ENCODE peak calls at places on chromosomes 16 and 17, in five cellular contexts. W is mesenchymal stem cell, I is neuronal stem cell, T is H1, U is trophoblast cell. D is an unnamed sample.
A peak's percentile ranks its signal among the peaks of the same experiment; 100 is the strongest.

GRCh38 chr16:51641191-51641765 is 490.2 kb upstream of the SALL1 start:
- DNase-seq in W (peak; percentile 2), I (no peak), T (no peak), U (no peak), D (no peak)

GRCh38 chr17:77453613-77454559 is 313.1 kb downstream of the SEC14L1 start:
- DNase-seq in W (no peak), I (no peak), T (no peak), U (no peak), D (no peak)

GRCh38 chr16:46765050-46765449 is 16.9 kb upstream of the MYLK3 start:
- DNase-seq in W (peak; percentile 42), I (no peak), T (no peak), U (no peak), D (no peak)

GRCh38 chr17:12342609-12343248 is 322.1 kb downstream of the MAP2K4 start:
- DNase-seq in W (no peak), I (peak; percentile 4), T (peak; percentile 36), U (peak; percentile 27), D (peak; percentile 82)

GRCh38 chr17:56499799-56500388 is 93.6 kb upstream of the NOG start:
- DNase-seq in W (peak; percentile 39), I (no peak), T (no peak), U (peak; percentile 59), D (no peak)

GRCh38 chr17:80285237-80285920 is 24.7 kb downstream of the RNF213 start:
- DNase-seq in W (no peak), I (no peak), T (no peak), U (peak; percentile 70), D (no peak)

GRCh38 chr17:64183815-64184397 is 54.0 kb upstream of the ERN1 start:
- DNase-seq in W (peak; percentile 44), I (no peak), T (no peak), U (no peak), D (no peak)

GRCh38 chr17:67108411-67108810 is 64.1 kb downstream of the CACNG1 start:
- DNase-seq in W (no peak), I (no peak), T (no peak), U (no peak), D (no peak)

GRCh38 chr17:43591750-43592562 is 45.8 kb upstream of the ETV4 start:
- DNase-seq in W (peak; percentile 66), I (no peak), T (no peak), U (no peak), D (no peak)

GRCh38 chr17:35167046-35167445 is 19.4 kb downstream of the UNC45B start:
- DNase-seq in W (no peak), I (no peak), T (no peak), U (peak; percentile 91), D (no peak)

GRCh38 chr17:45428050-45428953 is 4.4 kb downstream of the ARHGAP27 start:
- DNase-seq in W (peak; percentile 62), I (no peak), T (no peak), U (peak; percentile 63), D (peak; percentile 95)

GRCh38 chr17:16584273-16584995 is 15.4 kb upstream of the ZNF287 start:
- DNase-seq in W (peak; percentile 84), I (peak; percentile 78), T (peak; percentile 60), U (peak; percentile 94), D (peak; percentile 96)

GRCh38 chr17:6755281-6755680 is 565 bp upstream of the XAF1 start:
- DNase-seq in W (peak; percentile 19), I (no peak), T (no peak), U (no peak), D (no peak)

GRCh38 chr17:35972066-35972465 is 9.2 kb downstream of the CCL16 start:
- DNase-seq in W (no peak), I (no peak), T (no peak), U (no peak), D (no peak)

GRCh38 chr16:3049921-3050481 is 3.6 kb downstream of the MMP25 start:
- DNase-seq in W (no peak), I (no peak), T (no peak), U (no peak), D (no peak)

GRCh38 chr17:6070895-6071511 is 824 bp downstream of the WSCD1 start:
- DNase-seq in W (peak; percentile 27), I (no peak), T (no peak), U (no peak), D (no peak)

GRCh38 chr17:50586421-50587247 is 26.1 kb downstream of the CACNA1G start:
- DNase-seq in W (no peak), I (no peak), T (no peak), U (no peak), D (no peak)

GRCh38 chr17:27609606-27610303 is 21.2 kb upstream of the LGALS9 start:
- DNase-seq in W (peak; percentile 33), I (no peak), T (no peak), U (no peak), D (peak; percentile 72)

GRCh38 chr16:31441956-31442355 is 633 bp downstream of the ZNF843 start:
- DNase-seq in W (no peak), I (no peak), T (no peak), U (no peak), D (peak; percentile 31)

DNA sequence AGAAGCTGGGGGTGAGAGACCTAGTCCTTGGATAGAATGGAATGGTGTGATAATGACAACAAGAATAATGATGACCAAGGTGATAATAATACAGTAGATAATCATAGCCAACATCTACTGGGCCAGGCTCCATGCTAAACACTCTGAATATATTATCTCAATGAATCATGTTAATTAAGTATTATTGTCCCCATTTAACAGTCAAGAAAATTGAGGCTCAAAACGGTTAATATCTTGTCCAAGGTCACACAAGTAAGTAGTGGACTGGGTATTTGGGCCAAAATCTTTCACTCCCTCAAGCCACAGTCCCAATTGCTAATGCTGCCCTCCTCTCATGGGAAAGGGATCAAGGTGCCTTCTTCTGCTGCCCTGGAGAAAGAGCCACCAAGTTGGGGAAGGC is 3.9 kb upstream of the KRT19 start:
- DNase-seq in W (no peak), I (no peak), T (no peak), U (no peak), D (no peak)
- H3K4me1 ChIP-seq in W (peaks cover 38% of the 10 kb centered on the region), I (no peaks in the 10 kb centered on the region), T (peaks cover 6% of the 10 kb centered on the region), U (peaks cover 47% of the 10 kb centered on the region), D (peaks cover 2% of the 10 kb centered on the region)

DNA sequence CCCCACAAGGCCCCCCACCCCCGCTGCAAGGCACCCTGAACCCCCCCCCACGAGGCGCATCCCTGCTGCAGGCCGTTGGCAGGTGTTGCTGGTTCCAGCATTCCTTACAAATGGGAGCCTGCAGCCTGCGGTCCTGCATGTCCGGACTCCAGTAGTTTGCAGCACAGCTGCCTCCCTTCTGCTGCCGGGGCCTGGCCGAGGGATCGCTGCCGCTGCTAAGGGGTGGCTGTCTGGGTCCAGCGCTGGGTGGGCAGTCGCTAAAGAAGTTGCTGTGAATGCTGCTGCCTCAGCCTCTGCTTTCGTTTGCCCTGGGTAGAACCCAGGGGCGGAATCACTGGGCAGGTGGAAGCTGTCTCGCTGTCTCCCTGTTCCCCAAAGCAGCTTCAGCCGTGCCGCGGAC is 11.8 kb downstream of the UTS2R start:
- DNase-seq in W (no peak), I (no peak), T (no peak), U (no peak), D (no peak)
- H2BK12ac ChIP-seq in W (no peak overlapping the region), I (peak overlapping the region; percentile 3), T (no peak overlapping the region), U (no peak overlapping the region), D (no peak overlapping the region)

GRCh38 chr17:9875441-9875840 is 29.6 kb downstream of the RCVRN start:
- DNase-seq in W (peak; percentile 54), I (no peak), T (peak; percentile 5), U (no peak), D (peak; percentile 38)
- H3K9ac ChIP-seq in W (no peak overlapping the region), I (no peak overlapping the region), T (no peak overlapping the region), U (no peak overlapping the region), D (no peak overlapping the region)

DNA sequence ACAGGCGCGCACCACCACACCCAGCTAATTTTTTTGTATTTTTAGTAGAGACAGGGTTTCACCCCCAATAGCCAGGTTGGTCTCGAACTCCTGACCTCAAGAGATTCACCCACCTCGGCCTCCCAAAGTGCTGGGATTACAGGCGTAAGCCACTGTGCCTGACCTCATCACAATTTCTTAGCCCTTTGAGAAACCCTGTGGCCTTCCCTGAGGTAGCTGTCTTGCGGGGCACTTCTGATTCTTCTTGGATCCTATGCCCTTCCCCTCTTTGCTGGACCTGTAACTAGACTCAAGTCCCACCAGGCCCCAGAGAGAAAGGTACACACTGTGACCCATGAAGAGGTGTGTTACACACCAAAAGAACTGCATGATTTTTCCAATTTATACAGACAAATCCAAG is 13.5 kb upstream of the CETP start:
- DNase-seq in W (no peak), I (no peak), T (no peak), U (no peak), D (no peak)
- H3K4me1 ChIP-seq in W (peaks cover 13% of the 10 kb centered on the region), I (no peaks in the 10 kb centered on the region), T (no peaks in the 10 kb centered on the region), U (no peaks in the 10 kb centered on the region), D (no peaks in the 10 kb centered on the region)

GRCh38 chr16:66508261-66508913 is 41.5 kb downstream of the TK2 start:
- DNase-seq in W (no peak), I (no peak), T (no peak), U (no peak), D (no peak)
- H2BK12ac ChIP-seq in W (no peak overlapping the region), I (no peak overlapping the region), T (no peak overlapping the region), U (no peak overlapping the region), D (no peak overlapping the region)

GRCh38 chr17:40495140-40495539 is 6.3 kb downstream of the TNS4 start:
- DNase-seq in W (no peak), I (no peak), T (no peak), U (no peak), D (no peak)
- H3K9ac ChIP-seq in W (no peak overlapping the region), I (no peak overlapping the region), T (no peak overlapping the region), U (no peak overlapping the region), D (no peak overlapping the region)

DNA sequence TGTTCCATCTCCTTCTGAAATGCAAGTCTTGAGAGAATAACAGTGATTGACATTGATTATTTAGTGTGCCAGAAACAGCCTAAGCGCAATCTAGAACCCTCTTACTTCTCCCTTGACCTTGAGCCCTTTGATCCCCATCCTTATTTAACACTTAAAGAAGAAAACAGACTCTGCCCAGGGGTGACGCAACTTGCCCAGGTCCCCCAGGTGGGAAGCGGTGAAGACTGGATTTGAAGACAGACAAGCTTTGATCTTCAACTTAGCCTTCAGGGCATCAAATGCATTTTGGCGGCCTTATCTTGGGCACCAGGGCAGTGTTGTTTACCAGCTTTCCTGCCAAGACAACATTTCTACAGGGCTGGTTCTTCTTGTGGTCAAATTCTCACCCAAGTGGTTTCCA is 8.9 kb upstream of the CIITA start:
- DNase-seq in W (no peak), I (no peak), T (no peak), U (no peak), D (no peak)
- H3K4me1 ChIP-seq in W (peaks cover 8% of the 10 kb centered on the region), I (no peaks in the 10 kb centered on the region), T (peaks cover 2% of the 10 kb centered on the region), U (no peaks in the 10 kb centered on the region), D (no peaks in the 10 kb centered on the region)

GRCh38 chr17:29209073-29209472 is 28.9 kb upstream of the MYO18A start:
- DNase-seq in W (no peak), I (no peak), T (no peak), U (no peak), D (no peak)
- H2BK12ac ChIP-seq in W (no peak overlapping the region), I (no peak overlapping the region), T (no peak overlapping the region), U (no peak overlapping the region), D (no peak overlapping the region)

GRCh38 chr17:142102-142661 is 4.8 kb downstream of the SCGB1C2 start:
- DNase-seq in W (peak; percentile 59), I (no peak), T (no peak), U (no peak), D (no peak)
- H3K9ac ChIP-seq in W (no peak overlapping the region), I (no peak overlapping the region), T (no peak overlapping the region), U (no peak overlapping the region), D (no peak overlapping the region)

GRCh38 chr17:76072149-76072858 is at the start of gene SRP68:
- DNase-seq in W (peak; percentile 94), I (peak; percentile 88), T (peak; percentile 82), U (peak; percentile 94), D (peak; percentile 98)
- H3K4me1 ChIP-seq in W (peaks cover 34% of the 10 kb centered on the region), I (peaks cover 6% of the 10 kb centered on the region), T (no peaks in the 10 kb centered on the region), U (peaks cover 7% of the 10 kb centered on the region), D (no peaks in the 10 kb centered on the region)

D was measured in H9.